ENCODE peak calls at places on chromosomes 16 and 17, in five cellular contexts. One of them, this sample, is unnamed.

GRCh38 chr17:75978938-75979704 is at the start of the genes ACOX1 and TEN1:
- DNase-seq in CD4-positive, alpha-beta T cell: peak; percentile 92
- DNase-seq in colonic mucosa: peak; percentile 98
- DNase-seq in B cell: peak; percentile 89
- DNase-seq in ACHN: peak; percentile 98
- DNase-seq in this sample: peak; percentile 94

GRCh38 chr16:13612623-13613022 is 307.3 kb upstream of the ERCC4 start:
- DNase-seq in colonic mucosa: no peak
- DNase-seq in ACHN: no peak
- DNase-seq in CD4-positive, alpha-beta T cell: no peak
- DNase-seq in B cell: no peak
- DNase-seq in this sample: no peak

GRCh38 chr17:19312406-19312805 is 50.1 kb downstream of the B9D1 start:
- DNase-seq in colonic mucosa: no peak
- DNase-seq in B cell: no peak
- DNase-seq in CD4-positive, alpha-beta T cell: no peak
- DNase-seq in ACHN: no peak
- DNase-seq in this sample: no peak

GRCh38 chr16:52114414-52114813 is 432.5 kb downstream of the TOX3 start:
- DNase-seq in CD4-positive, alpha-beta T cell: no peak
- DNase-seq in colonic mucosa: no peak
- DNase-seq in B cell: no peak
- DNase-seq in ACHN: peak; percentile 32
- DNase-seq in this sample: no peak

GRCh38 chr17:70181376-70181775 is 12.0 kb downstream of the KCNJ2 start:
- DNase-seq in ACHN: no peak
- DNase-seq in colonic mucosa: no peak
- DNase-seq in B cell: no peak
- DNase-seq in CD4-positive, alpha-beta T cell: no peak
- DNase-seq in this sample: no peak

GRCh38 chr16:85156869-85157268 is 44.6 kb upstream of the CIBAR2 start:
- DNase-seq in CD4-positive, alpha-beta T cell: no peak
- DNase-seq in colonic mucosa: no peak
- DNase-seq in ACHN: no peak
- DNase-seq in B cell: no peak
- DNase-seq in this sample: no peak

GRCh38 chr16:56923481-56923880 is 8.5 kb upstream of the HERPUD1 start:
- DNase-seq in colonic mucosa: no peak
- DNase-seq in B cell: no peak
- DNase-seq in CD4-positive, alpha-beta T cell: no peak
- DNase-seq in ACHN: no peak
- DNase-seq in this sample: no peak

GRCh38 chr16:69859105-69859969 is 91.8 kb upstream of the CLEC18A start:
- DNase-seq in ACHN: peak; percentile 75
- DNase-seq in B cell: no peak
- DNase-seq in CD4-positive, alpha-beta T cell: no peak
- DNase-seq in colonic mucosa: peak; percentile 77
- DNase-seq in this sample: no peak

GRCh38 chr17:54662978-54663876 is 237.4 kb upstream of the TOM1L1 start:
- DNase-seq in colonic mucosa: no peak
- DNase-seq in ACHN: no peak
- DNase-seq in B cell: no peak
- DNase-seq in CD4-positive, alpha-beta T cell: no peak
- DNase-seq in this sample: no peak

GRCh38 chr16:79658301-79659001 is 57.9 kb upstream of the MAF start:
- DNase-seq in B cell: no peak
- DNase-seq in CD4-positive, alpha-beta T cell: no peak
- DNase-seq in colonic mucosa: no peak
- DNase-seq in ACHN: peak; percentile 71
- DNase-seq in this sample: no peak

This sample was measured in T-helper 2 cell.